ENCODE peak calls at places on chromosome 7, in eight cellular contexts. B, F, Y, U, I, E, K and J are unnamed samples. For H3K36me3, the result is how much of the 10 kb centered on the place peaks cover.

GRCh38 chr7:142420554-142421362 is 162.9 kb upstream of the PRSS58 start:
- DNase-seq in E (peak), U (peak), K (no peak), B (peak), I (no peak), F (no peak), Y (peak), J (no peak)

GRCh38 chr7:1911571-1911970 is 241.5 kb downstream of the ELFN1 start:
- DNase-seq in U (no peak), Y (no peak), B (no peak), I (no peak), E (no peak), F (no peak), K (peak), J (no peak)

GRCh38 chr7:73626814-73627213 is 2.5 kb upstream of the MLXIPL start:
- DNase-seq in K (no peak), F (no peak), E (no peak), U (peak), Y (no peak), I (no peak), B (peak), J (peak)

GRCh38 chr7:44973610-44974401 is 5.0 kb downstream of the MYO1G start:
- DNase-seq in B (no peak), E (peak), Y (peak), K (no peak), F (peak), I (peak), U (no peak), J (no peak)

GRCh38 chr7:152674860-152675760 is 831 bp downstream of the XRCC2 start:
- DNase-seq in K (no peak), U (peak), B (peak), F (no peak), E (peak), Y (peak), I (peak), J (no peak)

GRCh38 chr7:142323706-142324105 is 65.8 kb upstream of the PRSS58 start:
- DNase-seq in K (peak), Y (peak), U (peak), I (no peak), E (no peak), F (no peak), B (no peak), J (peak)

GRCh38 chr7:15620491-15621185 is 58.8 kb upstream of the AGMO start:
- DNase-seq in Y (no peak), F (no peak), I (no peak), B (no peak), K (no peak), U (peak), E (no peak), J (peak)

GRCh38 chr7:30168800-30169584 is 34.2 kb downstream of the MTURN start:
- DNase-seq in K (no peak), Y (no peak), F (no peak), E (peak), U (peak), I (no peak), B (peak), J (peak)

GRCh38 chr7:44574286-44574872 is 671 bp upstream of the DDX56 start:
- DNase-seq in K (no peak), B (no peak), I (no peak), E (no peak), Y (no peak), F (no peak), U (no peak), J (no peak)

GRCh38 chr7:131602994-131603372 is 46.6 kb upstream of the PODXL start:
- DNase-seq in B (no peak), F (no peak), I (no peak), Y (no peak), E (no peak), U (no peak), K (no peak), J (peak)

DNA sequence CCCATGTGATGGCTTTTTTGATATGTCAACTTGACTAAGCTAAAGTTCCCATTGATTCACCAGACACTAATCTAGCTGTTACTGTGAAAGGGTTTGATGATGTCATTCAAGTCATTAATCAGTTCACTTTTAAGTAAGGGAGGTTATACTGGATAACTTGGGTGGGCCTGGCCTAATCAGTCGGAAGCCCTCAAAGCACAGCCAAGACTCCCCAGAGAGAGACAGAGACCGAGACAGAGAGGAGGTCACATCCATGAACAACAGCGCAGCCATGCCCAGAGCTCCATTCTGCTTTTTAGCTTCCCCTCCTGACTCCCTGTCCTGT is 103.4 kb downstream of the TRIL start:
- DNase-seq in I (no peak), E (no peak), F (no peak), Y (no peak), U (no peak), B (peak), K (no peak), J (no peak)
- H3K36me3 ChIP-seq in I (under half), E (under half), F (under half), Y (under half), U (under half), B (under half), K (under half), J (under half)

GRCh38 chr7:14013880-14014279 is 24.4 kb upstream of the ETV1 start:
- DNase-seq in I (no peak), F (no peak), B (peak), U (no peak), K (no peak), Y (no peak), E (no peak), J (no peak)
- H3K36me3 ChIP-seq in I (under half), F (under half), B (under half), U (under half), K (under half), Y (under half), E (under half), J (under half)

GRCh38 chr7:139080905-139081304 is 28.6 kb downstream of the ZC3HAV1 start:
- DNase-seq in Y (no peak), I (no peak), K (no peak), F (peak), E (no peak), U (no peak), B (no peak), J (no peak)
- H3K36me3 ChIP-seq in Y (under half), I (under half), K (half or more), F (under half), E (half or more), U (under half), B (under half), J (under half)

GRCh38 chr7:141072548-141073172 is 1.2 kb upstream of the TMEM178B start:
- DNase-seq in U (peak), F (peak), Y (peak), K (peak), B (peak), E (peak), I (peak), J (peak)
- H3K36me3 ChIP-seq in U (under half), F (under half), Y (under half), K (under half), B (under half), E (under half), I (under half), J (under half)

GRCh38 chr7:157176771-157177170 is 38.0 kb downstream of the UBE3C start:
- DNase-seq in E (no peak), I (no peak), F (no peak), Y (no peak), K (no peak), U (peak), B (no peak), J (no peak)
- H3K36me3 ChIP-seq in E (half or more), I (under half), F (under half), Y (under half), K (half or more), U (half or more), B (under half), J (under half)

DNA sequence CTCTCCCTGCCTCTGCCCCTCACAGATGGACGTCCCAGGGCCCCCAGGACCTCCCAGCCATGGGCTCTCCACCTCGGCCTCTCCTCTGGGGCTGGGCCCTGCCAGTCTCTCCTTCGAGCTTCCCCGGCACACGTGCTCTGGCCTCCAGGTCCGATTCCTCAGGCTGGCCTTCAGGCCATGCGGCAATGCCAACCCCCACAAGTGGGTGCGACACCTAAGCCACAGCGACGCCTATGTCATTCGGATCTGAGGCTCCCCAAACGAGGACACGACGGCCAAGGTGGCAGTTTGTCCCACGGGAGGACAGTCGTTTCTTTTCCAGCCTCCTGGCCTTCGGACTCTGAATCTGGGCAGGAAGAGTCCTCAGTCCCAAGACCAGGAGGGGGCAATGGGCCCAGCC is 5.2 kb downstream of the AP4M1 start:
- DNase-seq in F (no peak), E (no peak), B (no peak), K (no peak), I (no peak), Y (no peak), U (no peak), J (no peak)
- H3K36me3 ChIP-seq in F (under half), E (half or more), B (half or more), K (half or more), I (under half), Y (under half), U (under half), J (under half)

GRCh38 chr7:139051655-139052054 is 15.8 kb upstream of the ZC3HAV1L start:
- DNase-seq in E (no peak), Y (no peak), B (no peak), U (no peak), F (no peak), K (no peak), I (no peak), J (no peak)
- H3K36me3 ChIP-seq in E (half or more), Y (under half), B (under half), U (under half), F (under half), K (half or more), I (under half), J (under half)